ENCODE peak calls at places on chromosomes 1 and 21, in five cellular contexts. One of them, this sample, is unnamed. For H3K4me1, the result is how much of the 10 kb centered on the place peaks cover.

GRCh38 chr21:14620152-14620551 is 74.0 kb upstream of the SAMSN1 start:
- DNase-seq in mesendoderm: no peak
- DNase-seq in psoas muscle: no peak
- DNase-seq in cardiac muscle cell: no peak
- DNase-seq in left ventricle myocardium inferior: no peak
- DNase-seq in this sample: no peak

GRCh38 chr1:7422081-7422480 is 349.0 kb upstream of the VAMP3 start:
- DNase-seq in left ventricle myocardium inferior: no peak
- DNase-seq in mesendoderm: no peak
- DNase-seq in cardiac muscle cell: no peak
- DNase-seq in psoas muscle: no peak
- DNase-seq in this sample: peak

GRCh38 chr1:107525961-107526360 is 385.1 kb downstream of the NTNG1 start:
- DNase-seq in mesendoderm: no peak
- DNase-seq in cardiac muscle cell: no peak
- DNase-seq in left ventricle myocardium inferior: no peak
- DNase-seq in psoas muscle: no peak
- DNase-seq in this sample: no peak

GRCh38 chr1:35298464-35298863 is 30.0 kb downstream of the ZMYM4 start:
- DNase-seq in psoas muscle: no peak
- DNase-seq in cardiac muscle cell: peak
- DNase-seq in left ventricle myocardium inferior: no peak
- DNase-seq in mesendoderm: peak
- DNase-seq in this sample: no peak

GRCh38 chr1:52056937-52057231 is 789 bp downstream of the BTF3L4 start:
- DNase-seq in psoas muscle: no peak
- DNase-seq in mesendoderm: no peak
- DNase-seq in left ventricle myocardium inferior: no peak
- DNase-seq in cardiac muscle cell: no peak
- DNase-seq in this sample: no peak

GRCh38 chr1:210239295-210240155 is 6.9 kb downstream of the SERTAD4 start:
- DNase-seq in mesendoderm: peak
- DNase-seq in psoas muscle: no peak
- DNase-seq in cardiac muscle cell: peak
- DNase-seq in left ventricle myocardium inferior: no peak
- DNase-seq in this sample: no peak

GRCh38 chr1:44553771-44554170 is 120.5 kb downstream of the TMEM53 start:
- DNase-seq in mesendoderm: peak
- DNase-seq in psoas muscle: no peak
- DNase-seq in left ventricle myocardium inferior: no peak
- DNase-seq in cardiac muscle cell: no peak
- DNase-seq in this sample: no peak

GRCh38 chr1:149917590-149918144 is at the start of gene SV2A:
- DNase-seq in left ventricle myocardium inferior: no peak
- DNase-seq in cardiac muscle cell: peak
- DNase-seq in psoas muscle: peak
- DNase-seq in mesendoderm: peak
- DNase-seq in this sample: peak

GRCh38 chr1:29903767-29904166 is 667.4 kb downstream of the PTPRU start:
- DNase-seq in psoas muscle: no peak
- DNase-seq in left ventricle myocardium inferior: no peak
- DNase-seq in cardiac muscle cell: no peak
- DNase-seq in mesendoderm: no peak
- DNase-seq in this sample: no peak

GRCh38 chr1:21217812-21218596 is 41.3 kb upstream of the EIF4G3 start:
- DNase-seq in cardiac muscle cell: peak
- DNase-seq in psoas muscle: peak
- DNase-seq in left ventricle myocardium inferior: no peak
- DNase-seq in mesendoderm: peak
- DNase-seq in this sample: peak

GRCh38 chr1:30419246-30419720 is 304.1 kb downstream of the MATN1 start:
- DNase-seq in cardiac muscle cell: no peak
- DNase-seq in psoas muscle: no peak
- DNase-seq in mesendoderm: no peak
- DNase-seq in left ventricle myocardium inferior: no peak
- DNase-seq in this sample: no peak

GRCh38 chr1:64516803-64517568 is 47.1 kb downstream of the CACHD1 start:
- DNase-seq in psoas muscle: no peak
- DNase-seq in left ventricle myocardium inferior: no peak
- DNase-seq in mesendoderm: peak
- DNase-seq in cardiac muscle cell: no peak
- DNase-seq in this sample: no peak

GRCh38 chr1:113929750-113930498 is 800 bp downstream of the HIPK1 start:
- DNase-seq in cardiac muscle cell: peak
- DNase-seq in mesendoderm: peak
- DNase-seq in left ventricle myocardium inferior: peak
- DNase-seq in psoas muscle: peak
- DNase-seq in this sample: peak

GRCh38 chr1:151237678-151238466 is 16.7 kb upstream of the PSMD4 start:
- DNase-seq in left ventricle myocardium inferior: no peak
- DNase-seq in psoas muscle: no peak
- DNase-seq in cardiac muscle cell: no peak
- DNase-seq in mesendoderm: no peak
- DNase-seq in this sample: no peak

GRCh38 chr1:174789399-174789798 is 210.3 kb upstream of the CACYBP start:
- DNase-seq in mesendoderm: no peak
- DNase-seq in psoas muscle: no peak
- DNase-seq in cardiac muscle cell: no peak
- DNase-seq in left ventricle myocardium inferior: no peak
- DNase-seq in this sample: no peak

GRCh38 chr1:180680558-180681144 is 48.8 kb downstream of the XPR1 start:
- DNase-seq in left ventricle myocardium inferior: no peak
- DNase-seq in mesendoderm: no peak
- DNase-seq in psoas muscle: no peak
- DNase-seq in cardiac muscle cell: no peak
- DNase-seq in this sample: no peak

GRCh38 chr1:14254184-14254583 is 344.3 kb upstream of the KAZN start:
- DNase-seq in cardiac muscle cell: no peak
- DNase-seq in psoas muscle: no peak
- DNase-seq in left ventricle myocardium inferior: no peak
- DNase-seq in mesendoderm: no peak
- DNase-seq in this sample: no peak

DNA sequence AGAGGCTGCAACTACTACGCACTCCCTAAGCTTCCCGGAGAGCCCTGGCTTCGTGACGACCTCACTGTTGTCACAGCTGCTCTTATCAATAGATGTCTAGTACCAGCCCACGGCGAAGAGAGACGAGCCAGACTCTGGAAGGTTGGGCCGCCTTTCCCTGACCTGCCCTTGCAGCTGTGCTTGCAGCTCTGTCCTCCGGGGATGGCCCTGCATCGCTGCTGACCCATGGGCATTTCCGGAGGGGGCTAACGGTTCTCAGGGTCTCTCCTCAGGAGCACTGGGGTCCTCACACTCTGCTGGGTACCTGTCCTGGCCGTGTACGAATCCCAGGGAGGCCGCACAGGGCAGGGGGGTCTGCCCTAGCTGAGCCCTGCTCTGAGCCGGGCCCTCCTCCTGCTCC is 93.8 kb upstream of the COL6A1 start:
- DNase-seq in mesendoderm: no peak
- DNase-seq in cardiac muscle cell: peak
- DNase-seq in left ventricle myocardium inferior: peak
- DNase-seq in psoas muscle: no peak
- DNase-seq in this sample: peak
- H3K4me1 ChIP-seq in mesendoderm: under half
- H3K4me1 ChIP-seq in cardiac muscle cell: under half
- H3K4me1 ChIP-seq in left ventricle myocardium inferior: under half
- H3K4me1 ChIP-seq in psoas muscle: under half
- H3K4me1 ChIP-seq in this sample: under half

GRCh38 chr1:3677411-3677944 is 25.2 kb downstream of the TP73 start:
- DNase-seq in cardiac muscle cell: no peak
- DNase-seq in left ventricle myocardium inferior: no peak
- DNase-seq in psoas muscle: peak
- DNase-seq in mesendoderm: no peak
- DNase-seq in this sample: peak
- H3K4me1 ChIP-seq in cardiac muscle cell: under half
- H3K4me1 ChIP-seq in left ventricle myocardium inferior: under half
- H3K4me1 ChIP-seq in psoas muscle: under half
- H3K4me1 ChIP-seq in mesendoderm: under half
- H3K4me1 ChIP-seq in this sample: under half

GRCh38 chr1:61295818-61296537 is 213.6 kb downstream of the NFIA start:
- DNase-seq in cardiac muscle cell: no peak
- DNase-seq in mesendoderm: no peak
- DNase-seq in left ventricle myocardium inferior: no peak
- DNase-seq in psoas muscle: no peak
- DNase-seq in this sample: no peak

GRCh38 chr1:61294828-61295428 is 212.6 kb downstream of the NFIA start:
- DNase-seq in left ventricle myocardium inferior: no peak
- DNase-seq in mesendoderm: no peak
- DNase-seq in cardiac muscle cell: no peak
- DNase-seq in psoas muscle: no peak
- DNase-seq in this sample: no peak

GRCh38 chr1:61300899-61301298 is 218.5 kb downstream of the NFIA start:
- DNase-seq in cardiac muscle cell: no peak
- DNase-seq in left ventricle myocardium inferior: no peak
- DNase-seq in mesendoderm: peak
- DNase-seq in psoas muscle: no peak
- DNase-seq in this sample: no peak

GRCh38 chr1:61299468-61299867 is 217.1 kb downstream of the NFIA start:
- DNase-seq in cardiac muscle cell: no peak
- DNase-seq in left ventricle myocardium inferior: no peak
- DNase-seq in psoas muscle: no peak
- DNase-seq in mesendoderm: no peak
- DNase-seq in this sample: no peak

DNA sequence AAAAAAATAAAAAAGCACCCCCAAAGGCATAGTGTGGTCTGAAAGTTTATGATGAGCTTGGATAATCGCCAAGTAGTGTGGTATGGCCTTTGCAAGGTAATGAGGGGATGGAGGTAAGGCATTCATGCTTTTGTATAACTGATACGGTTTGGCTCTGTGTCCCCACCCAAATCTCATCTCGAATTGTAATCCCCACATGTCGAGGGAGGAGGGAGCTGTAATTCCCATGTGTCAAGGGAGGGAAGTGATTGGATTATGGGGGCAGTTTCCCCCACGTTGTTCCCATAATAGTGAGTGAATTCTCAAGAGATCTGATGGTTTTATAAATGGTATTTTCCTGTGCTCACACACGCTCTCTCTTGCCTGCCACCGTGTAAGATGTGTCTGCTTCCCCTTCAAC is 215.5 kb downstream of the NFIA start:
- DNase-seq in psoas muscle: no peak
- DNase-seq in cardiac muscle cell: no peak
- DNase-seq in mesendoderm: no peak
- DNase-seq in left ventricle myocardium inferior: no peak
- DNase-seq in this sample: no peak
- H3K4me1 ChIP-seq in psoas muscle: under half
- H3K4me1 ChIP-seq in cardiac muscle cell: under half
- H3K4me1 ChIP-seq in mesendoderm: under half
- H3K4me1 ChIP-seq in left ventricle myocardium inferior: half or more
- H3K4me1 ChIP-seq in this sample: under half

GRCh38 chr1:216521477-216521876 is 98.2 kb upstream of the USH2A start:
- DNase-seq in psoas muscle: no peak
- DNase-seq in cardiac muscle cell: no peak
- DNase-seq in left ventricle myocardium inferior: no peak
- DNase-seq in mesendoderm: no peak
- DNase-seq in this sample: no peak

GRCh38 chr1:216518844-216519627 is 95.8 kb upstream of the USH2A start:
- DNase-seq in mesendoderm: no peak
- DNase-seq in left ventricle myocardium inferior: no peak
- DNase-seq in psoas muscle: no peak
- DNase-seq in cardiac muscle cell: no peak
- DNase-seq in this sample: no peak

GRCh38 chr1:216523449-216524190 is 100.4 kb upstream of the USH2A start:
- DNase-seq in left ventricle myocardium inferior: no peak
- DNase-seq in cardiac muscle cell: no peak
- DNase-seq in mesendoderm: no peak
- DNase-seq in psoas muscle: no peak
- DNase-seq in this sample: no peak

GRCh38 chr1:216528816-216529215 is 105.6 kb upstream of the USH2A start:
- DNase-seq in left ventricle myocardium inferior: no peak
- DNase-seq in cardiac muscle cell: no peak
- DNase-seq in mesendoderm: no peak
- DNase-seq in psoas muscle: no peak
- DNase-seq in this sample: no peak

DNA sequence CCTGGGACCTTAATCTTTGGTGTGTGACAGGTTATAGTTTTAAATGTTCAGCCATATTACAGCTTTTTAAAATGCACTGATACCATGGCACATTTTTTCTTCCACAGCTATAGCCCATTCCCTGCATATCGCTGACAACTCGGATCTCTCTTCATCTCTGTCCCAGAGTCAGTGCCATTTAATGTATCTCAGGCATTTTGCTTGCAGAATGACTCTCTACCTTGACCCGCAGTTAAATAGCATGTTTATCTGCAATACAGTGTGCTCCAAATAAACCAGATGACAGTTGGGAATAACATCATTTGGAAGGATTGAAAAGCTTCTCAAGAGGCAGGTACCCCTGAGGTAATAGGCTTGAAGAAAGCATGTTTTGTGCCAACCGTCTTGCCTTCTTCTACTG is 99.8 kb upstream of the USH2A start:
- DNase-seq in left ventricle myocardium inferior: no peak
- DNase-seq in mesendoderm: no peak
- DNase-seq in cardiac muscle cell: no peak
- DNase-seq in psoas muscle: no peak
- DNase-seq in this sample: no peak
- H3K4me1 ChIP-seq in left ventricle myocardium inferior: under half
- H3K4me1 ChIP-seq in mesendoderm: under half
- H3K4me1 ChIP-seq in cardiac muscle cell: under half
- H3K4me1 ChIP-seq in psoas muscle: under half
- H3K4me1 ChIP-seq in this sample: under half

GRCh38 chr1:9244501-9245229 is 10.1 kb downstream of the H6PD start:
- DNase-seq in left ventricle myocardium inferior: no peak
- DNase-seq in psoas muscle: no peak
- DNase-seq in cardiac muscle cell: no peak
- DNase-seq in mesendoderm: no peak
- DNase-seq in this sample: no peak
- H3K4me1 ChIP-seq in left ventricle myocardium inferior: half or more
- H3K4me1 ChIP-seq in psoas muscle: half or more
- H3K4me1 ChIP-seq in cardiac muscle cell: under half
- H3K4me1 ChIP-seq in mesendoderm: under half
- H3K4me1 ChIP-seq in this sample: under half

GRCh38 chr1:183103577-183103976 is 80.4 kb downstream of the LAMC1 start:
- DNase-seq in psoas muscle: no peak
- DNase-seq in left ventricle myocardium inferior: no peak
- DNase-seq in mesendoderm: no peak
- DNase-seq in cardiac muscle cell: no peak
- DNase-seq in this sample: no peak
- H3K4me1 ChIP-seq in psoas muscle: half or more
- H3K4me1 ChIP-seq in left ventricle myocardium inferior: half or more
- H3K4me1 ChIP-seq in mesendoderm: under half
- H3K4me1 ChIP-seq in cardiac muscle cell: under half
- H3K4me1 ChIP-seq in this sample: under half

DNA sequence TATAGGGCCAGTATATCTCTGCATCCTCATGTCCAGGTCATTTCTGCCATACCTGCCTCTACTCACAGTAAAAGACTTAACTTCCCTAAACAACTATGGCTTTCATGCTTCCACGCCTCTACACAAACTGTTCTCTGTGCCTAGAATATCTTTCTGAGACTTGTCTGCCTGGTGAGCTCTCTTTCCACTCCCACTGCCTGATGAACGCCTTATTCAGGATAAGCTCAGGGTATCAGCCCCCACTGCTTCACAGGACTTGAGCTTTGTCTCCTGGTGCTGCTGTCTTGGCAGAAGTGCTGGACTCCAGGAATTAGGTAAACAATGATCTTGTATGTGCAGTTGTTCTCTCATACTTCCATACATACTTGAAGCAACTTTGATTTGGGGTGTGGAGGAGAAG is 4.8 kb upstream of the DDX20 start:
- DNase-seq in psoas muscle: no peak
- DNase-seq in cardiac muscle cell: no peak
- DNase-seq in left ventricle myocardium inferior: no peak
- DNase-seq in mesendoderm: no peak
- DNase-seq in this sample: no peak
- H3K4me1 ChIP-seq in psoas muscle: under half
- H3K4me1 ChIP-seq in cardiac muscle cell: under half
- H3K4me1 ChIP-seq in left ventricle myocardium inferior: under half
- H3K4me1 ChIP-seq in mesendoderm: under half
- H3K4me1 ChIP-seq in this sample: under half

This sample was measured in heart left ventricle.